ENCODE peak calls at places on chromosome 19, in seven cellular contexts. I is heart right ventricle, P is Peyer's patch, Q is esophagus muscularis mucosa, Z is GM23338, M is hepatocyte, A is colonic mucosa. U is an unnamed sample.

GRCh38 chr19:1214862-1215731 is 9.5 kb downstream of the STK11 start:
- DNase-seq in I (peak), P (no peak), Q (no peak), Z (no peak), M (no peak), A (no peak), U (no peak)

GRCh38 chr19:46786236-46787039 is 2.0 kb downstream of the SLC1A5 start:
- DNase-seq in I (peak), P (peak), Q (peak), Z (peak), M (peak), A (peak), U (peak)

GRCh38 chr19:28313633-28314032 is 899.3 kb downstream of the UQCRFS1 start:
- DNase-seq in I (peak), P (no peak), Q (no peak), Z (no peak), M (no peak), A (no peak), U (peak)

GRCh38 chr19:46601318-46602224 is at the start of gene CALM3:
- DNase-seq in I (no peak), P (no peak), Q (peak), Z (peak), M (peak), A (no peak), U (no peak)

GRCh38 chr19:45130236-45130635 is 30.5 kb downstream of the NKPD1 start:
- DNase-seq in I (no peak), P (no peak), Q (no peak), Z (no peak), M (no peak), A (no peak), U (no peak)

GRCh38 chr19:5250127-5250659 is 90.4 kb downstream of the PTPRS start:
- DNase-seq in I (peak), P (no peak), Q (no peak), Z (no peak), M (no peak), A (no peak), U (peak)

GRCh38 chr19:44613295-44614168 is at the start of gene IGSF23:
- DNase-seq in I (no peak), P (peak), Q (no peak), Z (no peak), M (peak), A (peak), U (no peak)

GRCh38 chr19:49272204-49272603 is 52.8 kb downstream of the SLC6A16 start:
- DNase-seq in I (no peak), P (no peak), Q (peak), Z (no peak), M (no peak), A (no peak), U (no peak)

GRCh38 chr19:43290568-43291359 is 21.4 kb upstream of the PSG9 start:
- DNase-seq in I (no peak), P (no peak), Q (peak), Z (peak), M (no peak), A (no peak), U (no peak)

GRCh38 chr19:44741258-44741731 is 7.2 kb upstream of the BCL3 start:
- DNase-seq in I (peak), P (no peak), Q (no peak), Z (no peak), M (no peak), A (peak), U (no peak)

GRCh38 chr19:6228523-6229215 is 51.1 kb downstream of the MLLT1 start:
- DNase-seq in I (no peak), P (no peak), Q (no peak), Z (no peak), M (no peak), A (no peak), U (peak)

GRCh38 chr19:48501446-48501960 is 10.1 kb downstream of the LMTK3 start:
- DNase-seq in I (no peak), P (peak), Q (no peak), Z (peak), M (peak), A (peak), U (no peak)

GRCh38 chr19:14350302-14350701 is 30.9 kb upstream of the ADGRE5 start:
- DNase-seq in I (no peak), P (no peak), Q (no peak), Z (no peak), M (no peak), A (no peak), U (no peak)

GRCh38 chr19:14530005-14530348 is 583 bp downstream of the TECR start:
- DNase-seq in I (no peak), P (peak), Q (no peak), Z (peak), M (peak), A (peak), U (no peak)

GRCh38 chr19:2408247-2408646 is 19.1 kb downstream of the TIMM13 start:
- DNase-seq in I (no peak), P (no peak), Q (no peak), Z (no peak), M (no peak), A (no peak), U (no peak)

GRCh38 chr19:6262519-6262918 is 17.3 kb downstream of the MLLT1 start:
- DNase-seq in I (no peak), P (no peak), Q (no peak), Z (no peak), M (no peak), A (no peak), U (no peak)

GRCh38 chr19:49570138-49570856 is 10.1 kb downstream of the NOSIP start:
- DNase-seq in I (peak), P (peak), Q (no peak), Z (peak), M (peak), A (peak), U (peak)

GRCh38 chr19:53545271-53546065 is 7.5 kb downstream of the ZNF331 start:
- DNase-seq in I (no peak), P (no peak), Q (no peak), Z (peak), M (peak), A (no peak), U (no peak)
- TF ChIP-seq CTCF in I (no peak), P (no peak), Q (no peak), Z (no peak), M (no peak), A (no peak), U (no peak)

GRCh38 chr19:36773223-36773579 is 594 bp upstream of the ZNF850 start:
- DNase-seq in I (no peak), P (no peak), Q (no peak), Z (no peak), M (no peak), A (no peak), U (no peak)
- H3K27ac ChIP-seq in I (peak), P (peak), Q (peak), Z (peak), M (no peak), A (no peak), U (peak)

GRCh38 chr19:24086974-24087595 is at the start of gene ZNF254:
- DNase-seq in I (peak), P (peak), Q (peak), Z (peak), M (peak), A (peak), U (peak)
- H3K4me3 ChIP-seq in I (peak), P (peak), Q (peak), Z (peak), M (peak), A (peak), U (peak)

GRCh38 chr19:17429661-17430101 is 9.8 kb downstream of the MVB12A start:
- DNase-seq in I (no peak), P (no peak), Q (no peak), Z (no peak), M (no peak), A (no peak), U (peak)

GRCh38 chr19:17420267-17420924 is 549 bp downstream of the MVB12A start:
- DNase-seq in I (peak), P (peak), Q (no peak), Z (peak), M (peak), A (peak), U (peak)

GRCh38 chr19:17421942-17422341 is 2.1 kb downstream of the MVB12A start:
- DNase-seq in I (no peak), P (no peak), Q (no peak), Z (no peak), M (no peak), A (no peak), U (no peak)

GRCh38 chr19:17423429-17424208 is 3.8 kb downstream of the MVB12A start:
- DNase-seq in I (no peak), P (no peak), Q (no peak), Z (no peak), M (no peak), A (no peak), U (no peak)

DNA sequence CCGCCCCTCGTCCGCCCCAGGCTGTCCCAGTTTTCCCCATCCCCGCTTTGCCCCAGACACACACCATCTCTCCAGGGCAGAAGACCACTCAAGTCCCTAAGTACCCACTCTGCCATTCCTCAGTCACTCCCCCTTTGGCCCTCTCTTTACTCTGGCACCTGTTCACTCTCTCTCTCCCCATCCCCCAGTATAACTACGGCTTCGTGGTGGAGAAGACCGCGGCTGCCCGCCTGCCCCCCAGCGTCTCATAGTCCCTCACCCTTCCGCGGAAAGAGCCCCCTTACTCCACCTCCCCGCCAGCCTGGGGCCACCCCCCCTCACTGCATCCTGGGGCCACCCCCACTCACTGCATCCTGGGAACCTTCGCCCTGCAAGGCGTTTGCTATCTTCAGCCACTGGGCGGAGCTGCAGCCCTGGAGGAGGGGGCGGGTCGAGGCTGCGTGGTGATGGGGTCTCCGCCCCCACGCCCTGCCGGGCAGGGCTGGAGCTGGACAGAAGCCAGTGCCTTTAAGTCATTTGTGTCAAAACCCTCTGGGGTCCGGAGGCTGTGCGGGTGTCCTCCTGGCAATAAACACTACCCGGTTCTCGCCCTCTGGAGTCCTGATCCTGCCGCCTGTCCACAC is 5.0 kb downstream of the MVB12A start:
- DNase-seq in I (no peak), P (no peak), Q (no peak), Z (peak), M (peak), A (peak), U (no peak)
- TF ChIP-seq CTCF in I (peak), P (no peak), Q (peak), Z (peak), M (peak), A (no peak), U (no peak)

GRCh38 chr19:39446365-39447084 is 1.1 kb downstream of the SUPT5H start:
- DNase-seq in I (no peak), P (no peak), Q (no peak), Z (no peak), M (no peak), A (no peak), U (no peak)
- H3K27ac ChIP-seq in I (peak), P (peak), Q (peak), Z (peak), M (peak), A (no peak), U (peak)

U was measured in uterus.